ENCODE peak calls at places on chromosome 9, in ten cellular contexts. I is stomach; N is cardiac muscle cell; S is MM.1S; W is fibroblast of lung; Q is lower lobe of right lung; X is A549; J is effector memory CD4-positive, alpha-beta T cell; H is OCI-LY7; R is heart left ventricle. G is an unnamed sample. For H3K4me1 and H3K9me3, the result is how much of the 10 kb centered on the place peaks cover.

GRCh38 chr9:2473691-2474090 is 147.9 kb upstream of the VLDLR start:
- DNase-seq in Q (no peak), R (no peak), S (no peak), H (no peak), X (no peak), N (no peak), I (no peak), J (no peak), W (no peak), G (no peak)

GRCh38 chr9:29144476-29144875 is 1571.2 kb upstream of the C9orf72 start:
- DNase-seq in R (no peak), I (no peak), X (no peak), Q (no peak), H (no peak), J (no peak), S (no peak), W (no peak), N (no peak), G (no peak)

GRCh38 chr9:69877852-69878507 is 57.4 kb downstream of the CFAP95 start:
- DNase-seq in J (no peak), Q (no peak), X (peak), R (no peak), W (peak), I (no peak), S (peak), N (peak), H (peak), G (no peak)

GRCh38 chr9:89822996-89823395 is 218.2 kb downstream of the GADD45G start:
- DNase-seq in J (no peak), Q (no peak), X (no peak), R (no peak), H (no peak), I (no peak), W (no peak), S (no peak), N (no peak), G (no peak)

GRCh38 chr9:83962165-83962564 is 17.9 kb downstream of the HNRNPK start:
- DNase-seq in Q (no peak), H (no peak), I (no peak), S (no peak), R (no peak), N (no peak), X (peak), W (no peak), J (no peak), G (no peak)

GRCh38 chr9:112064871-112065270 is 110.2 kb downstream of the SUSD1 start:
- DNase-seq in H (no peak), R (no peak), Q (no peak), J (no peak), W (no peak), N (no peak), S (no peak), X (no peak), I (no peak), G (no peak)

GRCh38 chr9:121216406-121216805 is 14.7 kb upstream of the RAB14 start:
- DNase-seq in H (no peak), X (no peak), I (no peak), W (no peak), Q (no peak), N (no peak), R (no peak), J (no peak), S (no peak), G (no peak)

GRCh38 chr9:110900451-110900850 is 137.8 kb downstream of the LPAR1 start:
- DNase-seq in R (no peak), I (no peak), N (no peak), Q (no peak), X (no peak), J (no peak), H (no peak), S (no peak), W (peak), G (no peak)

GRCh38 chr9:111356567-111357244 is 26.7 kb upstream of the OR2K2 start:
- DNase-seq in H (no peak), N (peak), J (no peak), R (no peak), I (no peak), W (peak), Q (no peak), X (peak), S (no peak), G (no peak)

GRCh38 chr9:14417230-14417629 is 103.3 kb upstream of the NFIB start:
- DNase-seq in H (no peak), Q (no peak), I (no peak), W (peak), S (no peak), N (no peak), R (no peak), J (no peak), X (no peak), G (no peak)

GRCh38 chr9:93292288-93292615 is 108.3 kb downstream of the WNK2 start:
- DNase-seq in X (no peak), H (no peak), R (no peak), I (no peak), J (no peak), N (no peak), S (no peak), W (no peak), Q (no peak), G (no peak)

GRCh38 chr9:2493578-2493977 is 128.0 kb upstream of the VLDLR start:
- DNase-seq in R (no peak), W (peak), X (no peak), H (no peak), Q (no peak), S (no peak), I (no peak), N (no peak), J (no peak), G (no peak)

GRCh38 chr9:93096811-93097382 is 880 bp downstream of the CARD19 start:
- DNase-seq in R (no peak), H (no peak), N (no peak), W (no peak), J (no peak), I (no peak), Q (no peak), S (peak), X (no peak), G (no peak)

GRCh38 chr9:120505186-120505585 is 74.8 kb downstream of the CDK5RAP2 start:
- DNase-seq in X (no peak), Q (no peak), H (no peak), S (no peak), N (no peak), R (no peak), I (no peak), J (no peak), W (peak), G (no peak)

GRCh38 chr9:106897223-106897622 is 34.3 kb downstream of the ZNF462 start:
- DNase-seq in W (peak), R (no peak), Q (no peak), I (no peak), S (no peak), X (peak), J (no peak), H (no peak), N (no peak), G (no peak)

GRCh38 chr9:134408389-134408788 is 82.1 kb downstream of the RXRA start:
- DNase-seq in I (no peak), Q (no peak), H (no peak), W (no peak), R (no peak), J (no peak), X (peak), N (no peak), S (no peak), G (no peak)

GRCh38 chr9:134410078-134410834 is 84.0 kb downstream of the RXRA start:
- DNase-seq in Q (peak), X (peak), W (no peak), R (no peak), J (no peak), H (no peak), I (peak), N (no peak), S (no peak), G (no peak)

GRCh38 chr9:134407123-134407779 is 81.0 kb downstream of the RXRA start:
- DNase-seq in X (peak), Q (peak), H (peak), R (peak), N (no peak), I (peak), J (peak), S (peak), W (peak), G (peak)

GRCh38 chr9:134410835-134411217 is 84.6 kb downstream of the RXRA start:
- DNase-seq in R (no peak), N (no peak), Q (no peak), X (no peak), J (no peak), W (no peak), S (no peak), H (no peak), I (no peak), G (no peak)

DNA sequence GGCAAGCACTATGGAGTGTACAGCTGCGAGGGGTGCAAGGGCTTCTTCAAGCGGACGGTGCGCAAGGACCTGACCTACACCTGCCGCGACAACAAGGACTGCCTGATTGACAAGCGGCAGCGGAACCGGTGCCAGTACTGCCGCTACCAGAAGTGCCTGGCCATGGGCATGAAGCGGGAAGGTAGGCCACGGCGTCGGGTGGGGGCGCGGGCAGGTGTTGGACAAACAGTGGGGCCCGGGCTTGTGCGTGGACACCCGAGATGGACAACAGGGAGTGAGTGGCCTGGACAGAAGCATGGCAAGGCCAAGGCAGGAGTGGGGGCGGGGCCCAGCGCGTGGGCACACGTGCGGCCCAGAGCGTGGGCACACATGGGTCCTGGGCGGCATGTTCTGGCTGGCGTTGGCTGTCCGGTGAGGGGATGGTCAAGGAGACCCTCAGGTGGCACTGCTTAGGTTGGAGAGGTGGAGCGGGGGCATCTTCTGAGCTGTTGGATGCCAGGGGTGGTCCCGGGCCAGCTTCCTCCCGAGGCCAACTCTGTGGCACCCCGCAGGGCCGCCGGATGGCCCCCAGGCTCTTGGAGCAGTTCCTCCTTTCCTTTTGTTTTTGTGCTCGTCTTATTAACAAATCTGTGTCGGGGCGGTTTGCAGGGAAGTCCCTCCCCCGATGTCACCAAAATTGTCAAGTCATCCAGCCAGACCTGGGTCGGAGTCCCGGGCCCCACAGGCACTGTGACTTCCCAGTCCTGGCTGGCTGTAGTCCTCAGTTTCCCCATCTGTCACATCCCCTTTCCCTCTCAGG is 82.9 kb downstream of the RXRA start:
- DNase-seq in R (no peak), J (no peak), X (no peak), H (no peak), Q (no peak), I (no peak), N (no peak), S (no peak), W (no peak), G (no peak)
- H3K4me1 ChIP-seq in R (half or more), J (under half), X (half or more), H (under half), Q (half or more), I (half or more), N (under half), S (under half), W (under half), G (under half)

GRCh38 chr9:91948061-91948422 is 2.0 kb downstream of the ROR2 start:
- DNase-seq in I (no peak), N (peak), Q (no peak), X (no peak), J (no peak), H (no peak), W (peak), R (no peak), S (no peak), G (no peak)
- H3K4me3 ChIP-seq in I (peak), N (peak), Q (peak), X (no peak), J (no peak), H (no peak), W (peak), R (peak), S (peak), G (no peak)

GRCh38 chr9:138122676-138123075 is 245.1 kb downstream of the CACNA1B start:
- DNase-seq in X (no peak), R (no peak), H (no peak), S (no peak), I (no peak), N (no peak), W (no peak), Q (no peak), J (no peak), G (no peak)

GRCh38 chr9:138121438-138122050 is 244.0 kb downstream of the CACNA1B start:
- DNase-seq in W (no peak), H (no peak), J (no peak), X (no peak), R (no peak), S (no peak), N (no peak), Q (no peak), I (no peak), G (no peak)

GRCh38 chr9:138123086-138123485 is 245.5 kb downstream of the CACNA1B start:
- DNase-seq in J (no peak), S (no peak), R (no peak), X (no peak), I (no peak), Q (no peak), N (no peak), H (no peak), W (no peak), G (no peak)

GRCh38 chr9:138120511-138121437 is 243.2 kb downstream of the CACNA1B start:
- DNase-seq in X (no peak), Q (no peak), I (no peak), J (no peak), N (no peak), R (no peak), W (no peak), S (no peak), H (no peak), G (no peak)

GRCh38 chr9:138122201-138122600 is 244.6 kb downstream of the CACNA1B start:
- DNase-seq in Q (no peak), S (no peak), I (no peak), J (no peak), H (no peak), X (no peak), W (no peak), R (no peak), N (no peak), G (no peak)
- H3K9me3 ChIP-seq in Q (under half), S (under half), I (under half), J (under half), H (under half), X (under half), W (under half), R (under half), N (under half), G (under half)

GRCh38 chr9:133569109-133569785 is 34.7 kb downstream of the ADAMTSL2 start:
- DNase-seq in S (no peak), H (no peak), J (no peak), Q (no peak), X (no peak), I (no peak), W (no peak), N (no peak), R (no peak), G (no peak)

GRCh38 chr9:133568186-133568585 is 33.7 kb downstream of the ADAMTSL2 start:
- DNase-seq in W (no peak), J (no peak), H (no peak), S (no peak), I (no peak), X (no peak), Q (no peak), R (no peak), N (no peak), G (no peak)

GRCh38 chr9:133564451-133564850 is 29.9 kb downstream of the ADAMTSL2 start:
- DNase-seq in N (peak), I (no peak), S (no peak), H (no peak), W (no peak), R (no peak), J (no peak), Q (no peak), X (no peak), G (no peak)

GRCh38 chr9:133566382-133566781 is 31.9 kb downstream of the ADAMTSL2 start:
- DNase-seq in W (no peak), X (no peak), S (no peak), N (no peak), J (no peak), I (no peak), R (no peak), H (no peak), Q (no peak), G (no peak)

GRCh38 chr9:133566817-133567216 is 32.3 kb downstream of the ADAMTSL2 start:
- DNase-seq in J (no peak), N (no peak), X (no peak), S (no peak), Q (no peak), I (no peak), W (no peak), H (no peak), R (no peak), G (no peak)
- H3K4me1 ChIP-seq in J (under half), N (under half), X (under half), S (under half), Q (under half), I (under half), W (under half), H (under half), R (under half), G (under half)

GRCh38 chr9:94922098-94922607 is 195.7 kb downstream of the AOPEP start:
- DNase-seq in S (no peak), Q (peak), N (no peak), H (no peak), W (peak), I (no peak), J (no peak), R (no peak), X (peak), G (no peak)

GRCh38 chr9:94921656-94922055 is 195.2 kb downstream of the AOPEP start:
- DNase-seq in N (no peak), H (no peak), R (no peak), I (no peak), W (no peak), Q (no peak), X (no peak), S (no peak), J (no peak), G (no peak)

GRCh38 chr9:94919376-94920098 is 193.0 kb downstream of the AOPEP start:
- DNase-seq in Q (peak), N (peak), S (no peak), J (no peak), W (peak), H (no peak), I (no peak), R (no peak), X (peak), G (no peak)

GRCh38 chr9:94920439-94920951 is 194.0 kb downstream of the AOPEP start:
- DNase-seq in I (no peak), W (peak), J (no peak), S (no peak), R (no peak), X (peak), H (no peak), Q (peak), N (no peak), G (no peak)

GRCh38 chr9:94921072-94921471 is 194.6 kb downstream of the AOPEP start:
- DNase-seq in S (no peak), X (peak), W (peak), Q (no peak), N (peak), R (no peak), I (no peak), J (no peak), H (no peak), G (no peak)
- H3K4me3 ChIP-seq in S (no peak), X (peak), W (no peak), Q (no peak), N (no peak), R (peak), I (no peak), J (no peak), H (no peak), G (no peak)

GRCh38 chr9:137352511-137353222 is 50.6 kb upstream of the NRARP start:
- DNase-seq in R (no peak), N (no peak), Q (no peak), I (peak), W (no peak), H (no peak), S (no peak), J (no peak), X (no peak), G (no peak)
- H3K9me3 ChIP-seq in R (under half), N (under half), Q (under half), I (under half), W (under half), H (under half), S (under half), J (under half), X (under half), G (under half)

GRCh38 chr9:108245331-108245730 is 610.5 kb downstream of the ACTL7B start:
- DNase-seq in I (no peak), Q (no peak), X (no peak), W (no peak), S (no peak), J (no peak), R (no peak), N (no peak), H (no peak), G (no peak)
- H3K4me1 ChIP-seq in I (under half), Q (under half), X (under half), W (under half), S (under half), J (under half), R (under half), N (under half), H (under half), G (under half)

GRCh38 chr9:95483431-95483830 is 33.3 kb downstream of the PTCH1 start:
- DNase-seq in I (no peak), N (no peak), X (no peak), R (no peak), Q (no peak), H (no peak), J (no peak), S (no peak), W (no peak), G (no peak)
- H3K4me3 ChIP-seq in I (no peak), N (no peak), X (no peak), R (no peak), Q (no peak), H (no peak), J (no peak), S (no peak), W (no peak), G (no peak)

GRCh38 chr9:77276799-77277198 is 99.5 kb downstream of the VPS13A start:
- DNase-seq in Q (no peak), W (no peak), J (no peak), S (no peak), R (no peak), H (no peak), I (no peak), X (no peak), N (no peak), G (no peak)
- H3K9me3 ChIP-seq in Q (under half), W (under half), J (under half), S (under half), R (under half), H (under half), I (under half), X (under half), N (under half), G (under half)

GRCh38 chr9:137198748-137199276 is 1.7 kb downstream of the TPRN start:
- DNase-seq in X (no peak), S (no peak), H (no peak), R (no peak), Q (no peak), W (no peak), I (peak), N (no peak), J (no peak), G (no peak)
- H3K4me1 ChIP-seq in X (under half), S (under half), H (under half), R (half or more), Q (half or more), W (under half), I (half or more), N (under half), J (under half), G (under half)

G was measured in CD4-positive, alpha-beta memory T cell.